ENCODE peak calls at places on chromosomes 7 and 10, in four cellular contexts. V, Q, C and K are unnamed samples.
A peak's percentile ranks its signal among the peaks of the same experiment; 100 is the strongest.

GRCh38 chr7:99579281-99579955 is 18.6 kb upstream of the TMEM225B start:
- DNase-seq in C (no peak), Q (no peak), V (no peak), K (no peak)

GRCh38 chr7:158646766-158647474 is 57.7 kb downstream of the NCAPG2 start:
- DNase-seq in C (peak; percentile 32), Q (no peak), V (no peak), K (no peak)

GRCh38 chr10:93352638-93353383 is 129.3 kb downstream of the MYOF start:
- DNase-seq in Q (no peak), V (peak; percentile 52), C (no peak), K (peak; percentile 53)

GRCh38 chr10:5651086-5651764 is 15.2 kb downstream of the ASB13 start:
- DNase-seq in V (no peak), C (no peak), Q (no peak), K (no peak)

GRCh38 chr7:135659159-135659837 is 3.0 kb upstream of the STMP1 start:
- DNase-seq in C (no peak), Q (no peak), V (peak; percentile 39), K (no peak)

GRCh38 chr7:510782-511281 is 8.8 kb downstream of the PDGFA start:
- DNase-seq in V (no peak), Q (no peak), C (peak; percentile 13), K (no peak)

GRCh38 chr7:36692444-36692843 is 31.9 kb downstream of the AOAH start:
- DNase-seq in Q (no peak), V (no peak), C (no peak), K (peak; percentile 36)

GRCh38 chr10:48522011-48522765 is 82.7 kb downstream of the ARHGAP22 start:
- DNase-seq in Q (no peak), C (no peak), V (no peak), K (no peak)

GRCh38 chr10:8260645-8261044 is 206.2 kb downstream of the GATA3 start:
- DNase-seq in Q (no peak), V (no peak), C (no peak), K (no peak)

GRCh38 chr7:116195451-116195850 is 14.9 kb upstream of the TES start:
- DNase-seq in C (no peak), V (peak; percentile 73), Q (no peak), K (no peak)

GRCh38 chr7:77665161-77665560 is 31.1 kb upstream of the RSBN1L start:
- DNase-seq in C (no peak), V (peak; percentile 52), Q (no peak), K (no peak)

GRCh38 chr7:157027568-157028527 is 17.4 kb upstream of the MNX1 start:
- DNase-seq in C (no peak), Q (no peak), V (no peak), K (no peak)

GRCh38 chr7:47360301-47360900 is 221.5 kb downstream of the TNS3 start:
- DNase-seq in Q (peak; percentile 4), V (no peak), C (no peak), K (no peak)

GRCh38 chr7:116776610-116777289 is 85.6 kb upstream of the CAPZA2 start:
- DNase-seq in Q (no peak), C (no peak), V (peak; percentile 85), K (no peak)

GRCh38 chr7:134699871-134700270 is 53.2 kb downstream of the BPGM start:
- DNase-seq in C (no peak), V (no peak), Q (no peak), K (no peak)

GRCh38 chr7:111953611-111954010 is 252.6 kb downstream of the DOCK4 start:
- DNase-seq in Q (no peak), V (no peak), C (no peak), K (no peak)

GRCh38 chr7:99473315-99473596 is 566 bp downstream of the ZNF789 start:
- DNase-seq in C (no peak), V (peak; percentile 82), Q (no peak), K (peak; percentile 68)

GRCh38 chr7:82406937-82407336 is 36.6 kb downstream of the CACNA2D1 start:
- DNase-seq in V (peak; percentile 12), Q (no peak), C (no peak), K (no peak)

GRCh38 chr7:108660465-108660864 is 90.8 kb downstream of the DNAJB9 start:
- DNase-seq in Q (no peak), C (no peak), V (peak; percentile 4), K (no peak)

GRCh38 chr7:131197920-131198610 is 129.6 kb upstream of the MKLN1 start:
- DNase-seq in Q (no peak), V (peak; percentile 44), C (no peak), K (no peak)

GRCh38 chr7:92609921-92610518 is 19.8 kb upstream of the FAM133B start:
- DNase-seq in V (peak; percentile 37), C (no peak), Q (no peak), K (no peak)

GRCh38 chr7:43669286-43670081 is 59.8 kb downstream of the COA1 start:
- DNase-seq in V (no peak), C (peak; percentile 56), Q (no peak), K (no peak)

GRCh38 chr7:80135306-80136104 is 874 bp downstream of the GNAI1 start:
- DNase-seq in V (peak; percentile 32), C (no peak), Q (peak; percentile 15), K (peak; percentile 41)

GRCh38 chr7:80134536-80135305 is at the start of gene GNAI1:
- DNase-seq in Q (peak; percentile 76), C (peak; percentile 88), V (peak; percentile 74), K (no peak)

GRCh38 chr7:80134105-80134535 is 511 bp upstream of the GNAI1 start:
- DNase-seq in Q (no peak), C (no peak), V (no peak), K (no peak)

GRCh38 chr7:80131675-80132435 is 2.8 kb upstream of the GNAI1 start:
- DNase-seq in V (no peak), C (no peak), Q (no peak), K (no peak)

GRCh38 chr7:80133361-80134104 is 1.1 kb upstream of the GNAI1 start:
- DNase-seq in Q (no peak), C (no peak), V (peak; percentile 50), K (no peak)
- TF ChIP-seq CTCF in Q (peak; percentile 21), C (no peak), V (peak; percentile 42), K (no peak)

DNA sequence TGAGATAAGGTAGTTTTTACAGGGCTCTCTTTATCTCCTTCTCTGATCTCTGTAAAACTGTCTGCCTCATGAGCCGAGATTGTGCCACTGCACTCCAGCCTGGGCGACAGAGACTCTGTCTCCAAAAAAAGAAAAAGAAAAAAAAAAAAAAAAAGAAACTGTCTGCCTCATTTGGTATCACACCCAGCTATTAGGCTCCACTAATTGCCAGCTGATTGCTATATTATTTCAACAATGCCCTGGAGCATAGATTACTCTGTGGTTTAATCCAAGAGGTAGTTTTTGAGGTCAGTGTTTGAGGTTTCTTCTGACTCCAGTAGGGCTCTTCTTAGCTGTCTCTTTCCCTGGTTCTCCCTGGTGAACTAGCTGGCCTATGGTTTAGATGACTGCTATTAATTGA is 268.1 kb upstream of the PLPP4 start:
- DNase-seq in V (no peak), C (no peak), Q (no peak), K (no peak)
- TF ChIP-seq CTCF in V (no peak), C (no peak), Q (no peak), K (no peak)

GRCh38 chr7:28383949-28384348 is 28.4 kb upstream of the CREB5 start:
- DNase-seq in Q (no peak), C (peak; percentile 29), V (no peak), K (no peak)
- TF ChIP-seq CTCF in Q (no peak), C (peak; percentile 29), V (no peak), K (no peak)

GRCh38 chr10:35375091-35375765 is 38.9 kb downstream of the CCNY start:
- DNase-seq in C (no peak), Q (no peak), V (peak; percentile 47), K (no peak)

GRCh38 chr10:35377050-35377723 is 40.9 kb downstream of the CCNY start:
- DNase-seq in Q (no peak), C (no peak), V (no peak), K (no peak)

GRCh38 chr10:35382096-35382495 is 45.8 kb downstream of the CCNY start:
- DNase-seq in V (no peak), C (no peak), Q (no peak), K (no peak)

GRCh38 chr10:35378547-35379210 is 42.4 kb downstream of the CCNY start:
- DNase-seq in Q (no peak), V (peak; percentile 60), C (no peak), K (no peak)

DNA sequence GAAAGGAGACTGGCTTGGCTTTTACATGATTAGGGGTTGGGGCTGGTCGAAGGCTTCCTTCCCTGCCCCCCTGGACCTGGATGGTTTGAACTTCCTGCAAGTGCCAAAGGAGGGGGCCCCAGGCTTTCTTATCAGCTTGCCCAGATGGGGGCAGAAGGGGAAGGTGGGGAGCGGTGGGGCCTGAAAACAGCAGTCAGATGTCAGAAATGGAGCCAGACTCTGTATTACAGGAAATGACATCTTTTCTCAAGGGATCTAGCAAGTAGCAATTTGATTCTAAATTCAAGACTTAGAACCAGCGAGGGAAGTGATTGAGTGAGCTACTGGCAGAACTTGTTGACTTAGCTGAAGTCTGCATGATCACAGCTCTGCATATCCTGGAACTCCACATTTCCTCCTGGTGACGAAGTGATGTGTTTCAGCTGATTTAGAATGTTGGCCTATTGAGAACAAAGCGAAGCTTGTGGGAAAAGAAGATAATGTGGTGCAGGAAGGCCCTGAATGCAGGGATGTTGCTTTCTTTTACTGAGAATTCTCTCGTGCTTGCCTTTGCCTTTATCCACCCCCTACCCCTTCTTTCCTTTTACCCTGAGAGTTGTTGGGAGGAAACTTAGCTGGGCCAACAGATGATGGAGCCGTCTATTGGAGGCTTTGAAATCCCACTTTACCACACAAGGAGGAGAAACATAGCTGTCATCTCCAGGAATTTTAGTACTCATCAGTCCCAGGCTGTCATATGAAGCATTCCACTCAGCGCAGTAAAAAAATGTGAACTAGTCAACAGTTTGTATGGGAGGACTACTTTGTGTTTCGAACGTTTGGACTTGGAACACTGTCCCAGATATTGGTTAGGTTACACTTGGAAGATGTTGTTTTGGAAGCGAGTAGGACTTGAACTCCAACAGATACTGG is 43.2 kb downstream of the CCNY start:
- DNase-seq in C (no peak), Q (no peak), V (peak; percentile 88), K (peak; percentile 64)
- TF ChIP-seq CTCF in C (no peak), Q (no peak), V (no peak), K (no peak)

DNA sequence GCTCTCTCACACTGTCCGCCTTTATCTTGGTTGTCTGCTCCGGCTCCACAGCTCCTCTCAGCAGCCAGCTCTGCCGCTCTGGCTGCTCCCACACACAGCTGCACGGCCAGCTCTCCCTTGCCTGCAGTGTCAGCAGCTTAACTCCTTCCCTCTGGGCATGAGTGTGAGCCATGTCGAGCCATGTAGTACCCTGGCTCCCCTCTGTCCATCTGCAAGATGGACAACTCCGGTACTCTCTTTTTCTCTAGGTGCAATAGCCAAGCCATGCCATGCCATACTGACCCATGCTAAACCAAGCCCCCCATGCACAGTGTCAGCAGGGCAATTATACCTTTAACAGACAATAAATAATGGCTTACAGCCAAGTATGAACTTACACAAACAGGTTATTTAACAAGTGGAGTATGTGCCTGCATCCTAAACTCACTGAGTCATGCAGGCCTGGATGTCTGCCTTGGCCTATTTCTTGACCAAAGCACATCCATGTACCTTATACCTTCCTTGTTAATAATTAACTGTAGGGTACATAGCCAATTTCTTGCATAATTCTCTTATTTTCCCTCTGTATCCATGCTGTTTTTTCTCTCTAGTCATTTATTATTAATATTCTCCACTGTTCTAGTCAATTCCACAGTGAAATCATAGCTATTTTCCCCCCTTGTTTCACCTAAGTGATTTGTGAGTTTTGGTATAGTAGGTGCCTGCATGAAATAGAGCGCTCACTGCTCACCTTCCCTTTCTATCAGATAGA is 170.9 kb downstream of the CDK14 start:
- DNase-seq in C (peak; percentile 41), V (peak; percentile 82), Q (peak; percentile 52), K (no peak)
- TF ChIP-seq CTCF in C (no peak), V (no peak), Q (no peak), K (no peak)